ENCODE peak calls at places on chromosomes 11 and 22, in seven cellular contexts. F is CD4-positive, alpha-beta memory T cell; U is sigmoid colon; P is right lobe of liver; C is K562; A is IMR-90; X is thoracic aorta. S is an unnamed sample.

GRCh38 chr22:50157976-50158375 is 12.6 kb upstream of the PANX2 start:
- DNase-seq in F (no peak), A (no peak), X (no peak), U (no peak), C (no peak), P (no peak), S (peak; percentile 87)

GRCh38 chr22:43880743-43881055 is 11.1 kb downstream of the PNPLA5 start:
- DNase-seq in P (no peak), A (no peak), X (no peak), U (no peak), C (no peak), F (no peak), S (peak; percentile 55)

GRCh38 chr22:23184100-23184763 is 3.9 kb downstream of the BCR start:
- DNase-seq in U (no peak), F (no peak), C (no peak), P (no peak), A (no peak), X (no peak), S (no peak)

GRCh38 chr11:63698976-63699733 is 17.9 kb downstream of the RTN3 start:
- DNase-seq in P (no peak), C (peak; percentile 37), X (no peak), A (no peak), F (no peak), U (no peak), S (no peak)

GRCh38 chr11:20609727-20610707 is 10.6 kb downstream of the SLC6A5 start:
- DNase-seq in C (peak; percentile 83), P (peak; percentile 78), A (peak; percentile 48), F (no peak), X (no peak), U (peak; percentile 74), S (peak; percentile 88)

GRCh38 chr11:134028368-134028920 is 40.4 kb upstream of the JAM3 start:
- DNase-seq in C (no peak), A (no peak), U (no peak), P (peak; percentile 13), F (no peak), X (no peak), S (no peak)

GRCh38 chr11:68229601-68230000 is 16.5 kb upstream of the KMT5B start:
- DNase-seq in F (no peak), C (no peak), X (no peak), P (no peak), A (no peak), U (no peak), S (no peak)

GRCh38 chr11:19199766-19200165 is 2.0 kb downstream of the CSRP3 start:
- DNase-seq in A (no peak), C (no peak), U (no peak), P (no peak), F (no peak), X (no peak), S (no peak)

GRCh38 chr22:19130959-19131684 is at the start of gene TSSK2:
- DNase-seq in P (no peak), F (no peak), X (no peak), A (no peak), C (no peak), U (no peak), S (no peak)

GRCh38 chr11:14625804-14626203 is 17.8 kb upstream of the PDE3B start:
- DNase-seq in U (no peak), X (no peak), F (no peak), A (no peak), C (no peak), P (no peak), S (no peak)

GRCh38 chr22:38114484-38115398 is 4.3 kb upstream of the BAIAP2L2 start:
- DNase-seq in A (peak; percentile 78), F (peak; percentile 65), P (peak; percentile 88), X (peak; percentile 37), U (peak; percentile 91), C (peak; percentile 77), S (peak; percentile 92)

GRCh38 chr22:20834206-20834605 is 24.4 kb downstream of the PI4KA start:
- DNase-seq in U (no peak), F (no peak), P (no peak), X (no peak), A (no peak), C (no peak), S (no peak)

GRCh38 chr11:35003658-35004057 is 87.2 kb downstream of the PDHX start:
- DNase-seq in P (no peak), C (no peak), U (no peak), F (no peak), X (no peak), A (peak; percentile 24), S (no peak)

GRCh38 chr11:1153105-1153950 is 4.4 kb upstream of the MUC5AC start:
- DNase-seq in A (no peak), P (peak; percentile 44), X (no peak), U (no peak), C (no peak), F (no peak), S (peak; percentile 57)

DNA sequence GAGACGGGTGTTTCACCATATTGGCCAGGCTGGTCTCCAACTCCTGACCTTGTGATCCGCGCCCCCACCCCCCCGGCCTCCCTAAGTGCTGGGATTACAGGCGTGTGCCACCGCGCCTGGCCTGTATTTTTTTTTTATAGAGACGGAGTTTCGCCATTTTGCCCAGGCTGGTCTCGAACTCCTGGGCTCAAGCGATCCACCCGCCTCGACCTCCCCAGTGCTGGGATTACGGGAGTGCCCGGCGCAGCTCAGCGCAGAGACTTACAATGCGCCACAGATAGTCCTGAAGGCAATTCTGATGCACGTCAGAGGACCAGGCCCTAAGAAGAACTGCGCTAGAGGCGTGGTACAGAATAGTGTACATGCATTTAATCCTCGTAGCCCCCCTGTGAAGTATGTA is 587 bp upstream of the VPS51 start:
- DNase-seq in C (no peak), U (no peak), A (no peak), F (no peak), X (no peak), P (no peak), S (no peak)
- H3K4me3 ChIP-seq in C (peak overlapping the region; percentile 78), U (no peak overlapping the region), A (no peak overlapping the region), F (no peak overlapping the region), X (peak overlapping the region; percentile 97), P (peak overlapping the region; percentile 84), S (peak overlapping the region; percentile 90)

DNA sequence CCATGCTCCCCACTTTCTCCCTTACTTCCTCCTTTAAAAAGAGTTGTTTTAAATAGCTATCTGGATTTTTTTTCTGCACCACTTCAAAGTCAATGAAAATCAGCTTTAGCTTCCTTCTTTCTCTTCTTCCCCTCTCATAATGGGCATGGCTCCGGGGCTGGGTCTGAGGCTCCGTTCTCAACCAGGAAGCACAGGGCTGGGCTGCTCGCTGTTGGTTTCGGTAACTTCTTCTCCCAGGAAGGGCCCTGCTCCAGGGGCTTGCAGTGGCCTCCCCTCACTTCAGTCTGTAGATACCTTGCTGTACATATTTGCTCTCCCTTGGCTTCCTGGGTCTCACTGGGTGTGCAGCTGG is 23.8 kb downstream of the MICAL2 start:
- DNase-seq in A (no peak), U (no peak), X (no peak), F (no peak), C (no peak), P (no peak), S (peak; percentile 74)
- H3K27ac ChIP-seq in A (no peak overlapping the region), U (peak overlapping the region; percentile 90), X (peak overlapping the region; percentile 94), F (no peak overlapping the region), C (no peak overlapping the region), P (no peak overlapping the region), S (no peak overlapping the region)

GRCh38 chr22:32879550-32879949 is 78.0 kb downstream of the TIMP3 start:
- DNase-seq in A (no peak), X (no peak), U (no peak), C (no peak), F (no peak), P (no peak), S (no peak)

GRCh38 chr22:32883131-32883530 is 81.6 kb downstream of the TIMP3 start:
- DNase-seq in F (no peak), P (no peak), U (no peak), A (no peak), X (no peak), C (no peak), S (no peak)

GRCh38 chr22:32880531-32880905 is 79.0 kb downstream of the TIMP3 start:
- DNase-seq in C (no peak), P (no peak), F (no peak), X (no peak), U (no peak), A (no peak), S (no peak)

GRCh38 chr22:32880061-32880460 is 78.6 kb downstream of the TIMP3 start:
- DNase-seq in X (no peak), C (no peak), U (no peak), P (no peak), A (peak; percentile 63), F (no peak), S (no peak)

GRCh38 chr22:32880906-32881596 is 79.5 kb downstream of the TIMP3 start:
- DNase-seq in C (peak; percentile 93), F (no peak), X (no peak), A (peak; percentile 73), U (peak; percentile 80), P (peak; percentile 60), S (peak; percentile 81)
- H3K36me3 ChIP-seq in C (no peaks in the 10 kb centered on the region), F (no peaks in the 10 kb centered on the region), X (no peaks in the 10 kb centered on the region), A (no peaks in the 10 kb centered on the region), U (no peaks in the 10 kb centered on the region), P (no peaks in the 10 kb centered on the region), S (no peaks in the 10 kb centered on the region)

DNA sequence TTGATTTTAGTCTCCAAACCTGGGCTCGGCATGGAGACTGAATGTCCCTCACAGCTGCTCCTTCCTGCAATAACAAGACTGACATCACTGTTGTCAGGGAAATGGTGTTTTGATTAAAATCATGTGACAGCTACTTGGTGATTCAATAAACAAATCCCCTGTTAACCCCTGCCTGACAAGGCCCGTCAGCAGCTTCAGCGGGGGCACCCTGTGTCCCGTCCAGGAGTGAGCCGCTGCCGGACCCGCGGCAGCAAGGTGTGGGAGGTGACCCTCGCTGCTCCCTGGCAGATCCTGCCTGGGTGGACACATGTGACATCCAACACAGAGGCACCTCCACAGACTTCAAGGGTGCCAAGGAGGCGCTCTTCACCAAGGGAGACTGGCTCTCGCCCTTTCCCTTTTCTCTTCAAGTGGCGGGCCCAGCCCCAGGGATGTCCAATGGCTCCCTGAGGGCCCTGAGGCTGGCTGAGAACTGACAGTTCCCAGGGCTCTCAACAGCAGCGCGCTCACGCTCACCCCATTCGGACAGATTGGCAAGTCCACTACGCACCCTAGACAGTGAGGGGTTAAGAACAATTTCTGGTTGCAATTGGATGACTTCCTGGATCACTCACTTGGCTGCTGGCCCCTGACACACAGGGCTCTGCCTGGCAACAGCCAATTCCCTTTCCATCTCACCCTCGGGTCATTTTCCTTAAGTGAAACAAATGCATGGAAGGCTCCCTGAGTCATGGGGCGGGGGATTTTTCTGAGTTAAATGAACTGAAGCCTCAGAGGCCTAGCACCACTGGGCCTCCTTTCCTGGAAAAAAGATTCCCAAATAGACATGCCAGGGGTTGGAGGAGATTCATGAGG is 30.7 kb downstream of the PPP2R1B start:
- DNase-seq in A (peak; percentile 99), F (no peak), U (peak; percentile 94), P (peak; percentile 87), X (peak; percentile 62), C (no peak), S (no peak)
- H3K4me3 ChIP-seq in A (no peak overlapping the region), F (no peak overlapping the region), U (peak overlapping the region; percentile 23), P (peak overlapping the region; percentile 43), X (peak overlapping the region; percentile 64), C (no peak overlapping the region), S (peak overlapping the region; percentile 39)

GRCh38 chr11:33701831-33702230 is 1.2 kb upstream of the C11orf91 start:
- DNase-seq in F (no peak), X (no peak), P (no peak), U (no peak), A (peak; percentile 92), C (no peak), S (no peak)
- H3K27ac ChIP-seq in F (no peak overlapping the region), X (peak overlapping the region; percentile 24), P (peak overlapping the region; percentile 67), U (peak overlapping the region; percentile 53), A (peak overlapping the region; percentile 13), C (no peak overlapping the region), S (peak overlapping the region; percentile 79)